ENCODE peak calls at places on chromosome 4, in nine cellular contexts. One of them, this sample, is unnamed.

GRCh38 chr4:89305712-89306437 is 1.7 kb downstream of the GPRIN3 start:
- DNase-seq in hepatocyte: peak
- DNase-seq in fibroblast of lung: peak
- DNase-seq in body of pancreas: peak
- DNase-seq in heart left ventricle: no peak
- DNase-seq in testis: no peak
- DNase-seq in right atrium auricular region: no peak
- DNase-seq in right cardiac atrium: no peak
- DNase-seq in dorsolateral prefrontal cortex: no peak
- DNase-seq in this sample: no peak

GRCh38 chr4:48372272-48372671 is 30.9 kb downstream of the SLAIN2 start:
- DNase-seq in hepatocyte: no peak
- DNase-seq in fibroblast of lung: no peak
- DNase-seq in body of pancreas: no peak
- DNase-seq in heart left ventricle: no peak
- DNase-seq in testis: no peak
- DNase-seq in right atrium auricular region: no peak
- DNase-seq in right cardiac atrium: no peak
- DNase-seq in dorsolateral prefrontal cortex: no peak
- DNase-seq in this sample: no peak

GRCh38 chr4:56229947-56230346 is 157.3 kb downstream of the AASDH start:
- DNase-seq in hepatocyte: no peak
- DNase-seq in fibroblast of lung: no peak
- DNase-seq in body of pancreas: no peak
- DNase-seq in heart left ventricle: no peak
- DNase-seq in testis: no peak
- DNase-seq in right atrium auricular region: no peak
- DNase-seq in right cardiac atrium: no peak
- DNase-seq in dorsolateral prefrontal cortex: no peak
- DNase-seq in this sample: no peak

GRCh38 chr4:7800410-7800809 is 139.3 kb downstream of the AFAP1 start:
- DNase-seq in hepatocyte: no peak
- DNase-seq in fibroblast of lung: no peak
- DNase-seq in body of pancreas: no peak
- DNase-seq in heart left ventricle: no peak
- DNase-seq in testis: no peak
- DNase-seq in right atrium auricular region: no peak
- DNase-seq in right cardiac atrium: no peak
- DNase-seq in dorsolateral prefrontal cortex: no peak
- DNase-seq in this sample: no peak

GRCh38 chr4:133621628-133622027 is 472.5 kb downstream of the PCDH10 start:
- DNase-seq in hepatocyte: no peak
- DNase-seq in fibroblast of lung: no peak
- DNase-seq in body of pancreas: no peak
- DNase-seq in heart left ventricle: no peak
- DNase-seq in testis: no peak
- DNase-seq in right atrium auricular region: no peak
- DNase-seq in right cardiac atrium: no peak
- DNase-seq in dorsolateral prefrontal cortex: no peak
- DNase-seq in this sample: no peak

GRCh38 chr4:188023682-188024081 is 28.1 kb downstream of the ZFP42 start:
- DNase-seq in hepatocyte: no peak
- DNase-seq in fibroblast of lung: peak
- DNase-seq in body of pancreas: no peak
- DNase-seq in heart left ventricle: no peak
- DNase-seq in testis: no peak
- DNase-seq in right atrium auricular region: no peak
- DNase-seq in right cardiac atrium: no peak
- DNase-seq in dorsolateral prefrontal cortex: no peak
- DNase-seq in this sample: no peak

GRCh38 chr4:85854543-85854942 is 379.6 kb downstream of the ARHGAP24 start:
- DNase-seq in hepatocyte: no peak
- DNase-seq in fibroblast of lung: no peak
- DNase-seq in body of pancreas: no peak
- DNase-seq in heart left ventricle: no peak
- DNase-seq in testis: no peak
- DNase-seq in right atrium auricular region: no peak
- DNase-seq in right cardiac atrium: no peak
- DNase-seq in dorsolateral prefrontal cortex: no peak
- DNase-seq in this sample: no peak

GRCh38 chr4:97576955-97577354 is 566.3 kb downstream of the STPG2 start:
- DNase-seq in hepatocyte: no peak
- DNase-seq in fibroblast of lung: peak
- DNase-seq in body of pancreas: no peak
- DNase-seq in heart left ventricle: no peak
- DNase-seq in testis: no peak
- DNase-seq in right atrium auricular region: no peak
- DNase-seq in right cardiac atrium: no peak
- DNase-seq in dorsolateral prefrontal cortex: no peak
- DNase-seq in this sample: no peak

GRCh38 chr4:31620476-31620875 is 900.3 kb downstream of the PCDH7 start:
- DNase-seq in hepatocyte: peak
- DNase-seq in fibroblast of lung: peak
- DNase-seq in body of pancreas: no peak
- DNase-seq in heart left ventricle: no peak
- DNase-seq in testis: no peak
- DNase-seq in right atrium auricular region: no peak
- DNase-seq in right cardiac atrium: no peak
- DNase-seq in dorsolateral prefrontal cortex: no peak
- DNase-seq in this sample: no peak

DNA sequence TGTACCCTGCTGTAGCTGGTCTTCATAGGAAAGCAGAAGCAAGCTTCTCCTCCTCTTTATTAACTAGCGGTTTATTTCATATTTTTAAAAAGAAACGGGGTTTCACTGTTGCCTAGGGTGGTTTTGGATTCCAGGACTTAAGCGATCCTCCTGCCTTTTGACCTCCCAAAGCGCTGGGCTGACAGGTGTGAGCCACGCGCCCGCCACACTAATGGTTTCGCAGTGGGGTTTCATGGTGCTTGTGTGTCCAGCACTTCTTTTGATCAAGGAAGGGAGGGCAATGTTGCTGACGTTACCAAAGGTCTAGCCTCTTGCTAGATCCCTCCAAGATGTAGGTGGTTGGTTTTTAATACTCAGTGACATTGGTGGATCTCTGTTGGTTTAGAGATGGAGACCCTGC is 1.4 kb downstream of the MAEA start:
- DNase-seq in hepatocyte: no peak
- DNase-seq in fibroblast of lung: no peak
- DNase-seq in body of pancreas: no peak
- DNase-seq in heart left ventricle: no peak
- DNase-seq in testis: no peak
- DNase-seq in right atrium auricular region: no peak
- DNase-seq in right cardiac atrium: no peak
- DNase-seq in dorsolateral prefrontal cortex: no peak
- DNase-seq in this sample: no peak
- H3K27ac ChIP-seq in hepatocyte: peak
- H3K27ac ChIP-seq in fibroblast of lung: peak
- H3K27ac ChIP-seq in body of pancreas: peak
- H3K27ac ChIP-seq in heart left ventricle: peak
- H3K27ac ChIP-seq in testis: no peak
- H3K27ac ChIP-seq in right atrium auricular region: peak
- H3K27ac ChIP-seq in right cardiac atrium: peak
- H3K27ac ChIP-seq in dorsolateral prefrontal cortex: no peak
- H3K27ac ChIP-seq in this sample: peak

GRCh38 chr4:186202490-186203140 is 11.2 kb downstream of the CYP4V2 start:
- DNase-seq in hepatocyte: no peak
- DNase-seq in fibroblast of lung: no peak
- DNase-seq in body of pancreas: no peak
- DNase-seq in heart left ventricle: no peak
- DNase-seq in testis: no peak
- DNase-seq in right atrium auricular region: no peak
- DNase-seq in right cardiac atrium: no peak
- DNase-seq in dorsolateral prefrontal cortex: no peak
- DNase-seq in this sample: no peak
- H3K27ac ChIP-seq in hepatocyte: no peak
- H3K27ac ChIP-seq in fibroblast of lung: no peak
- H3K27ac ChIP-seq in body of pancreas: no peak
- H3K27ac ChIP-seq in heart left ventricle: peak
- H3K27ac ChIP-seq in testis: no peak
- H3K27ac ChIP-seq in right atrium auricular region: no peak
- H3K27ac ChIP-seq in right cardiac atrium: no peak
- H3K27ac ChIP-seq in dorsolateral prefrontal cortex: no peak
- H3K27ac ChIP-seq in this sample: no peak

GRCh38 chr4:128604204-128604603 is 205.3 kb upstream of the JADE1 start:
- DNase-seq in hepatocyte: no peak
- DNase-seq in fibroblast of lung: no peak
- DNase-seq in body of pancreas: no peak
- DNase-seq in heart left ventricle: no peak
- DNase-seq in testis: no peak
- DNase-seq in right atrium auricular region: no peak
- DNase-seq in right cardiac atrium: no peak
- DNase-seq in dorsolateral prefrontal cortex: no peak
- DNase-seq in this sample: no peak
- H3K27ac ChIP-seq in hepatocyte: no peak
- H3K27ac ChIP-seq in fibroblast of lung: no peak
- H3K27ac ChIP-seq in body of pancreas: no peak
- H3K27ac ChIP-seq in heart left ventricle: no peak
- H3K27ac ChIP-seq in testis: no peak
- H3K27ac ChIP-seq in right atrium auricular region: no peak
- H3K27ac ChIP-seq in right cardiac atrium: no peak
- H3K27ac ChIP-seq in dorsolateral prefrontal cortex: no peak
- H3K27ac ChIP-seq in this sample: no peak

DNA sequence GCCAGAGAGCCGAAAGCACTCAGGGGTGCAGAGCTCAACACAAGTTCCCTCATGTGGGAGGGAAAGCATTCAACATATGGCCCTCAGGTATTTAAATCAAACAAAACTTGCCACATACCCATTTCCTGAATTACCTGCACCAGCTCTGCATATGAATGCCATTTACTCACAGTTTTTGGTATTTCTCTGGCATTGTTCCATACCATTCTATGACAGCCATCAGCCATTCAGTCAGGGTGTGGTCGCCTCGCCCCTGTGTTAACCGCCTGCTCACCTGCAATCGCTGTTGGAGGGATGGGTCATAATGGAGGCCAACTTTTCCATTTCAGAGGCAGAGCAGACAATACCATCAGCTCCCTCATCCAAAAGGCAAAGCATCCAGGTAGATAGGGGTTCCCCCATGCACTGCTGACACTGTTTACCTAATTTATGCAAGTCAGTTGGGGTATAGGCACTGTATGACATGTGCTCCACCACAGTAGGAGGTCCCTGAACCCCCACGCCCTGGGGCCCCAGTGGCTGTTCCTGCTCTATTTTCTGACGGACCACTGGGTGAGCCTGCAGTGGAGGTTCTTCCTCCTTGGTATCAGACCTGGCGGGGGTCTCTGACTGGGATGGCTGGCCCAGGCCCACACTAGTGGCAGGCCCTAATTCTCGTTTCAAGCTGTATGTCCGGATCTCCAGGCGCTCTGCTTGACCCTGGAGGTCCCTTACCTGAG is 227.1 kb downstream of the ADGRL3 start:
- DNase-seq in hepatocyte: no peak
- DNase-seq in fibroblast of lung: no peak
- DNase-seq in body of pancreas: no peak
- DNase-seq in heart left ventricle: no peak
- DNase-seq in testis: no peak
- DNase-seq in right atrium auricular region: no peak
- DNase-seq in right cardiac atrium: no peak
- DNase-seq in dorsolateral prefrontal cortex: no peak
- DNase-seq in this sample: no peak
- H3K27ac ChIP-seq in hepatocyte: no peak
- H3K27ac ChIP-seq in fibroblast of lung: no peak
- H3K27ac ChIP-seq in body of pancreas: no peak
- H3K27ac ChIP-seq in heart left ventricle: no peak
- H3K27ac ChIP-seq in testis: no peak
- H3K27ac ChIP-seq in right atrium auricular region: no peak
- H3K27ac ChIP-seq in right cardiac atrium: no peak
- H3K27ac ChIP-seq in dorsolateral prefrontal cortex: no peak
- H3K27ac ChIP-seq in this sample: no peak

GRCh38 chr4:185005209-185005819 is 13.0 kb upstream of the HELT start:
- DNase-seq in hepatocyte: peak
- DNase-seq in fibroblast of lung: peak
- DNase-seq in body of pancreas: peak
- DNase-seq in heart left ventricle: peak
- DNase-seq in testis: peak
- DNase-seq in right atrium auricular region: peak
- DNase-seq in right cardiac atrium: peak
- DNase-seq in dorsolateral prefrontal cortex: peak
- DNase-seq in this sample: peak
- H3K27ac ChIP-seq in hepatocyte: no peak
- H3K27ac ChIP-seq in fibroblast of lung: no peak
- H3K27ac ChIP-seq in body of pancreas: peak
- H3K27ac ChIP-seq in heart left ventricle: no peak
- H3K27ac ChIP-seq in testis: no peak
- H3K27ac ChIP-seq in right atrium auricular region: no peak
- H3K27ac ChIP-seq in right cardiac atrium: no peak
- H3K27ac ChIP-seq in dorsolateral prefrontal cortex: no peak
- H3K27ac ChIP-seq in this sample: no peak

This sample was measured in lower lobe of right lung.